ENCODE peak calls at places on chromosomes 7 and 10, in seven cellular contexts. One of them, this sample, is unnamed.

GRCh38 chr10:53325073-53325472 is 552.5 kb upstream of the MBL2 start:
- DNase-seq in upper lobe of right lung: no peak
- DNase-seq in BJ: no peak
- DNase-seq in GM10248: no peak
- DNase-seq in activated CD8-positive, alpha-beta T cell treated with anti-CD3 and anti-CD28 coated beads for 36 hours: no peak
- DNase-seq in WTC11: no peak
- DNase-seq in astrocyte of the spinal cord: peak; percentile 19
- DNase-seq in this sample: peak; percentile 22

GRCh38 chr10:67785098-67785497 is 52.9 kb downstream of the DNAJC12 start:
- DNase-seq in upper lobe of right lung: no peak
- DNase-seq in BJ: no peak
- DNase-seq in GM10248: no peak
- DNase-seq in activated CD8-positive, alpha-beta T cell treated with anti-CD3 and anti-CD28 coated beads for 36 hours: peak; percentile 77
- DNase-seq in WTC11: no peak
- DNase-seq in astrocyte of the spinal cord: no peak
- DNase-seq in this sample: no peak

GRCh38 chr7:131537581-131537980 is 18.8 kb downstream of the PODXL start:
- DNase-seq in upper lobe of right lung: no peak
- DNase-seq in BJ: no peak
- DNase-seq in GM10248: no peak
- DNase-seq in activated CD8-positive, alpha-beta T cell treated with anti-CD3 and anti-CD28 coated beads for 36 hours: no peak
- DNase-seq in WTC11: no peak
- DNase-seq in astrocyte of the spinal cord: no peak
- DNase-seq in this sample: no peak

GRCh38 chr7:153840861-153841260 is 211.3 kb upstream of the DPP6 start:
- DNase-seq in upper lobe of right lung: no peak
- DNase-seq in BJ: no peak
- DNase-seq in GM10248: no peak
- DNase-seq in activated CD8-positive, alpha-beta T cell treated with anti-CD3 and anti-CD28 coated beads for 36 hours: no peak
- DNase-seq in WTC11: no peak
- DNase-seq in astrocyte of the spinal cord: no peak
- DNase-seq in this sample: no peak

GRCh38 chr10:50248057-50248456 is 3.3 kb downstream of the ASAH2 start:
- DNase-seq in upper lobe of right lung: no peak
- DNase-seq in BJ: no peak
- DNase-seq in GM10248: no peak
- DNase-seq in activated CD8-positive, alpha-beta T cell treated with anti-CD3 and anti-CD28 coated beads for 36 hours: no peak
- DNase-seq in WTC11: no peak
- DNase-seq in astrocyte of the spinal cord: no peak
- DNase-seq in this sample: no peak

GRCh38 chr10:98186681-98187080 is 52.2 kb downstream of the R3HCC1L start:
- DNase-seq in upper lobe of right lung: no peak
- DNase-seq in BJ: peak; percentile 5
- DNase-seq in GM10248: no peak
- DNase-seq in activated CD8-positive, alpha-beta T cell treated with anti-CD3 and anti-CD28 coated beads for 36 hours: no peak
- DNase-seq in WTC11: no peak
- DNase-seq in astrocyte of the spinal cord: no peak
- DNase-seq in this sample: no peak

GRCh38 chr10:114821915-114822770 is 563 bp downstream of the FHIP2A start:
- DNase-seq in upper lobe of right lung: no peak
- DNase-seq in BJ: no peak
- DNase-seq in GM10248: peak; percentile 41
- DNase-seq in activated CD8-positive, alpha-beta T cell treated with anti-CD3 and anti-CD28 coated beads for 36 hours: peak; percentile 38
- DNase-seq in WTC11: peak; percentile 26
- DNase-seq in astrocyte of the spinal cord: peak; percentile 62
- DNase-seq in this sample: peak; percentile 87

GRCh38 chr10:48623607-48624132 is 18.8 kb upstream of the ARHGAP22 start:
- DNase-seq in upper lobe of right lung: no peak
- DNase-seq in BJ: no peak
- DNase-seq in GM10248: no peak
- DNase-seq in activated CD8-positive, alpha-beta T cell treated with anti-CD3 and anti-CD28 coated beads for 36 hours: no peak
- DNase-seq in WTC11: no peak
- DNase-seq in astrocyte of the spinal cord: no peak
- DNase-seq in this sample: no peak

GRCh38 chr7:130142654-130143333 is 62.4 kb downstream of the TMEM209 start:
- DNase-seq in upper lobe of right lung: no peak
- DNase-seq in BJ: no peak
- DNase-seq in GM10248: no peak
- DNase-seq in activated CD8-positive, alpha-beta T cell treated with anti-CD3 and anti-CD28 coated beads for 36 hours: no peak
- DNase-seq in WTC11: no peak
- DNase-seq in astrocyte of the spinal cord: no peak
- DNase-seq in this sample: no peak

DNA sequence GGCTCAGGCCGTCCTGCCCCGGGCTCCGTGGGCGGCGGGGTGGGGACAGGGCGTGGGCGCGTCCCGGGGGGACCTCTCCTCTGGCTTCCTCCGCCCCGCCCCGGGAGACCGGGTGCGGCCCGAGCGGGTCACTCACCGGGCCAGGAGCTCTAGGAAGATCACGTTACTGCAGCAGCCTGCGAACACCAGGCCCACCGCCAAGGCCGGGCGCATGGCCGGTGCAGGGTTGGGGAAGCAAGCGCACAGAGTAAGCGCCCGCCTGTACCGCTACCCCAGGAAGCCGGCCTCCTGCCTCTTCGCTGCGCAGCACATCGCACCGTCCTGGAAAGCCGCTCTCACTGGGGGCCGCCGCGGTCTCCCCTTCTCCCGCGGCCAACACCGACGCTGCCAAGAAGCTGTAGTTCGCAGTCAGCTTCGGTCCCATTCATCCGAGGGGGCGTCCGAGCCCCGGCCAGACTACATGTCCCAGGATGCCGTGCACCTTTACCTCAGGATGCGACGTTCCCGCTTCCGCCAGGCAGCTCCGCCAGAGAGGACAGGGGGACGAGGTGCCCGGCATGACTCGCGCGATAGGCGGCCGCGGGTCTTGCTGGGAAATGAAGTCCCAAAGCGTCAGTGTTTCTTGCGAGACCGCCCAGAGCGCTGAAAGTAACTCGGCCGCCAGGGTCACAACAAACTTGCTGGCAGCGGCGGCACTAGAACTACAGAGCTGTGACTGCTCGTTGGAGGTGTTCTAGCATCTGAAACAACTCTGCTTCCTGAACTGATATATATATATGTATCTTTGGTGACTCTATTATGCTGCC is at the start of gene SLC35B4:
- DNase-seq in upper lobe of right lung: peak; percentile 98
- DNase-seq in BJ: peak; percentile 84
- DNase-seq in GM10248: peak; percentile 97
- DNase-seq in activated CD8-positive, alpha-beta T cell treated with anti-CD3 and anti-CD28 coated beads for 36 hours: peak; percentile 98
- DNase-seq in WTC11: peak; percentile 98
- DNase-seq in astrocyte of the spinal cord: peak; percentile 99
- DNase-seq in this sample: peak; percentile 99
- TF ChIP-seq CTCF in upper lobe of right lung: peak; percentile 31
- TF ChIP-seq CTCF in BJ: peak; percentile 43
- TF ChIP-seq CTCF in GM10248: no peak
- TF ChIP-seq CTCF in activated CD8-positive, alpha-beta T cell treated with anti-CD3 and anti-CD28 coated beads for 36 hours: peak; percentile 7
- TF ChIP-seq CTCF in WTC11: no peak
- TF ChIP-seq CTCF in astrocyte of the spinal cord: peak; percentile 16
- TF ChIP-seq CTCF in this sample: peak; percentile 58

GRCh38 chr7:143408686-143409551 is at the start of gene EPHA1:
- DNase-seq in upper lobe of right lung: peak; percentile 85
- DNase-seq in BJ: no peak
- DNase-seq in GM10248: no peak
- DNase-seq in activated CD8-positive, alpha-beta T cell treated with anti-CD3 and anti-CD28 coated beads for 36 hours: peak; percentile 42
- DNase-seq in WTC11: peak; percentile 82
- DNase-seq in astrocyte of the spinal cord: no peak
- DNase-seq in this sample: no peak
- TF ChIP-seq CTCF in upper lobe of right lung: peak; percentile 49
- TF ChIP-seq CTCF in BJ: peak; percentile 30
- TF ChIP-seq CTCF in GM10248: no peak
- TF ChIP-seq CTCF in activated CD8-positive, alpha-beta T cell treated with anti-CD3 and anti-CD28 coated beads for 36 hours: peak; percentile 39
- TF ChIP-seq CTCF in WTC11: peak; percentile 49
- TF ChIP-seq CTCF in astrocyte of the spinal cord: peak; percentile 27
- TF ChIP-seq CTCF in this sample: peak; percentile 68

DNA sequence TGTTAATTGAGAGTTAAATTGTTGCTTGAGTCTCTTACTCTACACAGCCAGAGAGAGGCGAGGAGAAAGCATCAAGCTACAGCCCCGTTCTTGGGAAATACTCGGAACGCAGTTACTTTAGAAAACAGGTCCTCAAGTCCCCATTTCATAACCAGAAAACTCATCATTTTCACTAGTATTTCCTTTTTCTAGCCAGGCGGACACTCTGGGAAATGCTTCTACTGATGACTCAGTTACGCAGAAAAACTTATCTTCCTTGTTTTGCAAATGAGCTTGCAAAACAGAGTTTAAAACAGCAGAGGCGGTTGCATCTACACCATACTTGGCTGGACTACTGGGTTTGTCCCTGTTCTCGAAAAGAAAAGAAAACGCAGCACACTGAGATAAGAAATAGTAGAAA is 111.4 kb upstream of the FGFR2 start:
- DNase-seq in upper lobe of right lung: no peak
- DNase-seq in BJ: no peak
- DNase-seq in GM10248: no peak
- DNase-seq in activated CD8-positive, alpha-beta T cell treated with anti-CD3 and anti-CD28 coated beads for 36 hours: no peak
- DNase-seq in WTC11: no peak
- DNase-seq in astrocyte of the spinal cord: peak; percentile 68
- DNase-seq in this sample: no peak
- TF ChIP-seq CTCF in upper lobe of right lung: no peak
- TF ChIP-seq CTCF in BJ: no peak
- TF ChIP-seq CTCF in GM10248: no peak
- TF ChIP-seq CTCF in activated CD8-positive, alpha-beta T cell treated with anti-CD3 and anti-CD28 coated beads for 36 hours: no peak
- TF ChIP-seq CTCF in WTC11: no peak
- TF ChIP-seq CTCF in astrocyte of the spinal cord: no peak
- TF ChIP-seq CTCF in this sample: no peak

DNA sequence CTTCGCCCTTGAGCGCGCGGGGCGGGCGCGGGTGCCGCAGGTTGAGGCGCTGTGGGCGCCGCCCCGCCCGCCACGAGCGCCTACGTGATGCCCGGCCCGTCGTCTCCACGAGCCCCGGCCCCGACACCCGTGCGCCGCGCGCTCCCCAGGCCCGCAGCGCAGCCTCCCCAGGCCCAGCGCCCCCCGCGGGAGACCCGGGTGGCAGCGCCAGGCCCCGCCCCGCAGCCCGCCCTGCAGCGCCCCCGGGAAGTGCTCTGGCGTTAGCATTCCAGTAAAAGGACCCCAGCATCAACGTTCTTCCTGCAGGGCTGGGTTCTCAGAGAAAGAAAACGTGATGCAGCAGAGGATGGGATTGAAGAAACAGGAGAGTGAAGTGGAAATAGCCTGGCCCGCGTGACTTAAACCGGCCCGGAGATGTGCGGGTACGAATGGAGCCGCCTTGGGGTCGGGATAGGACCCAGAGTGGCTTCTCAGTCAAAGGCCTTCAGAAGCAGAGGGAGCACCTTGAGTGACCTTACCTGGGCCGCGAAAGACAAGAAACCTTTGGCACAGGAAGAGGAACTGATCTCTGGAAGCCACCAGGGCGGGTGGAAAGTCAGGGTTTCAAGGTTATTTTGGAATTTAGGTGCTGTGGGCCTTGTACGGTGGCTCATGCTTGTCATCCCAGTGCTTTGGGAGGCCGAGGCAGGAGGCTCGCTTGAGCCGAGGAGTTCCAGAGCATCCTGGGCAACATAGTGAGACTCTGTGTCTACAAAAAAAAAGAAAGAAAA is 1.8 kb downstream of the PFKP start:
- DNase-seq in upper lobe of right lung: no peak
- DNase-seq in BJ: no peak
- DNase-seq in GM10248: peak; percentile 62
- DNase-seq in activated CD8-positive, alpha-beta T cell treated with anti-CD3 and anti-CD28 coated beads for 36 hours: peak; percentile 40
- DNase-seq in WTC11: peak; percentile 45
- DNase-seq in astrocyte of the spinal cord: no peak
- DNase-seq in this sample: no peak
- TF ChIP-seq CTCF in upper lobe of right lung: no peak
- TF ChIP-seq CTCF in BJ: no peak
- TF ChIP-seq CTCF in GM10248: no peak
- TF ChIP-seq CTCF in activated CD8-positive, alpha-beta T cell treated with anti-CD3 and anti-CD28 coated beads for 36 hours: no peak
- TF ChIP-seq CTCF in WTC11: no peak
- TF ChIP-seq CTCF in astrocyte of the spinal cord: no peak
- TF ChIP-seq CTCF in this sample: no peak

DNA sequence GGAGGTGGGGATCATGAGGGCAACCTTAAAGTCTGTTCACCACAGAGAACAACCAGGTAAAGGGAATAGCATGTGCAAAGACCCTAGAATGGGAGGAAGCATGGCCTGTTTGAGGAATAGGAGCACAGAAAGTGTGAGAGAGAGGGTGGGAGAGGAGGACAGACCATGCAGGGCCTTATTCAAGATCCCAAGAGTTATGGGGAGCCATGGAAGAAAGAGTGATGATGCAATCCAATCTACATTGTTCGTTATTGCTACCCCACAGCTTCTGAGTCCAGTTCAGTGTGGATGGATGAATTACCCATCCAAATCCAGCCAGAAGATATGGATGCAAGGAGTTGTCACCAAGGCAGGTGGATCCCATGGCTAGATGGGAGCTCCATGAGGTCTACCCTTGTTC is 7.8 kb upstream of the EIF4EBP2 start:
- DNase-seq in upper lobe of right lung: no peak
- DNase-seq in BJ: no peak
- DNase-seq in GM10248: no peak
- DNase-seq in activated CD8-positive, alpha-beta T cell treated with anti-CD3 and anti-CD28 coated beads for 36 hours: no peak
- DNase-seq in WTC11: no peak
- DNase-seq in astrocyte of the spinal cord: no peak
- DNase-seq in this sample: no peak
- TF ChIP-seq CTCF in upper lobe of right lung: no peak
- TF ChIP-seq CTCF in BJ: no peak
- TF ChIP-seq CTCF in GM10248: no peak
- TF ChIP-seq CTCF in activated CD8-positive, alpha-beta T cell treated with anti-CD3 and anti-CD28 coated beads for 36 hours: no peak
- TF ChIP-seq CTCF in WTC11: no peak
- TF ChIP-seq CTCF in astrocyte of the spinal cord: no peak
- TF ChIP-seq CTCF in this sample: no peak

GRCh38 chr10:18737236-18737635 is 78.0 kb downstream of the ARL5B start:
- DNase-seq in upper lobe of right lung: no peak
- DNase-seq in BJ: no peak
- DNase-seq in GM10248: no peak
- DNase-seq in activated CD8-positive, alpha-beta T cell treated with anti-CD3 and anti-CD28 coated beads for 36 hours: no peak
- DNase-seq in WTC11: no peak
- DNase-seq in astrocyte of the spinal cord: peak; percentile 31
- DNase-seq in this sample: no peak

GRCh38 chr10:18737841-18738240 is 78.6 kb downstream of the ARL5B start:
- DNase-seq in upper lobe of right lung: no peak
- DNase-seq in BJ: peak; percentile 83
- DNase-seq in GM10248: no peak
- DNase-seq in activated CD8-positive, alpha-beta T cell treated with anti-CD3 and anti-CD28 coated beads for 36 hours: no peak
- DNase-seq in WTC11: no peak
- DNase-seq in astrocyte of the spinal cord: peak; percentile 66
- DNase-seq in this sample: no peak

GRCh38 chr10:18738835-18739234 is 79.6 kb downstream of the ARL5B start:
- DNase-seq in upper lobe of right lung: no peak
- DNase-seq in BJ: peak; percentile 79
- DNase-seq in GM10248: no peak
- DNase-seq in activated CD8-positive, alpha-beta T cell treated with anti-CD3 and anti-CD28 coated beads for 36 hours: no peak
- DNase-seq in WTC11: no peak
- DNase-seq in astrocyte of the spinal cord: peak; percentile 6
- DNase-seq in this sample: no peak

GRCh38 chr10:18735711-18736110 is 76.5 kb downstream of the ARL5B start:
- DNase-seq in upper lobe of right lung: no peak
- DNase-seq in BJ: no peak
- DNase-seq in GM10248: no peak
- DNase-seq in activated CD8-positive, alpha-beta T cell treated with anti-CD3 and anti-CD28 coated beads for 36 hours: no peak
- DNase-seq in WTC11: no peak
- DNase-seq in astrocyte of the spinal cord: no peak
- DNase-seq in this sample: no peak
- TF ChIP-seq CTCF in upper lobe of right lung: no peak
- TF ChIP-seq CTCF in BJ: no peak
- TF ChIP-seq CTCF in GM10248: no peak
- TF ChIP-seq CTCF in activated CD8-positive, alpha-beta T cell treated with anti-CD3 and anti-CD28 coated beads for 36 hours: no peak
- TF ChIP-seq CTCF in WTC11: no peak
- TF ChIP-seq CTCF in astrocyte of the spinal cord: no peak
- TF ChIP-seq CTCF in this sample: no peak